ENCODE peak calls at places on chromosomes 11 and 22, in ten cellular contexts. R, Q, J, V, K, F, O, N, X and G are unnamed samples.

GRCh38 chr11:74777877-74778276 is 29.2 kb downstream of the RNF169 start:
- DNase-seq in R (peak), Q (no peak), J (no peak), V (no peak), K (no peak), F (no peak), O (no peak), N (no peak), X (no peak), G (no peak)

GRCh38 chr11:102111787-102112653 is 1.8 kb downstream of the YAP1 start:
- DNase-seq in R (peak), Q (no peak), J (no peak), V (peak), K (peak), F (peak), O (no peak), N (no peak), X (no peak), G (no peak)

GRCh38 chr11:86244063-86244521 is 461 bp upstream of the EED start:
- DNase-seq in R (no peak), Q (peak), J (peak), V (peak), K (no peak), F (peak), O (no peak), N (peak), X (peak), G (no peak)

GRCh38 chr22:33706100-33706499 is 214.2 kb downstream of the LARGE1 start:
- DNase-seq in R (no peak), Q (no peak), J (no peak), V (no peak), K (no peak), F (no peak), O (no peak), N (no peak), X (no peak), G (no peak)

GRCh38 chr22:44981857-44982256 is 27.9 kb downstream of the PHF21B start:
- DNase-seq in R (no peak), Q (no peak), J (no peak), V (no peak), K (no peak), F (no peak), O (no peak), N (no peak), X (no peak), G (no peak)

GRCh38 chr11:130671801-130672700 is 223.6 kb downstream of the ADAMTS15 start:
- DNase-seq in R (peak), Q (no peak), J (no peak), V (peak), K (no peak), F (peak), O (no peak), N (no peak), X (no peak), G (no peak)

GRCh38 chr22:36910461-36910860 is 3.0 kb upstream of the CSF2RB start:
- DNase-seq in R (no peak), Q (no peak), J (no peak), V (no peak), K (no peak), F (no peak), O (no peak), N (no peak), X (no peak), G (no peak)

GRCh38 chr22:24284747-24285203 is 14.1 kb downstream of the SPECC1L start:
- DNase-seq in R (peak), Q (no peak), J (no peak), V (no peak), K (no peak), F (peak), O (no peak), N (no peak), X (no peak), G (no peak)

GRCh38 chr11:115612331-115612730 is 108.1 kb upstream of the CADM1 start:
- DNase-seq in R (peak), Q (no peak), J (no peak), V (no peak), K (no peak), F (no peak), O (no peak), N (no peak), X (no peak), G (no peak)

GRCh38 chr22:49325531-49326395 is 501.9 kb downstream of the BRD1 start:
- DNase-seq in R (no peak), Q (no peak), J (no peak), V (no peak), K (no peak), F (no peak), O (no peak), N (no peak), X (peak), G (no peak)

GRCh38 chr11:75639752-75640151 is 29.1 kb downstream of the MAP6 start:
- DNase-seq in R (peak), Q (no peak), J (peak), V (no peak), K (no peak), F (peak), O (peak), N (no peak), X (peak), G (peak)

GRCh38 chr11:83689062-83689461 is 402.9 kb upstream of the CCDC90B start:
- DNase-seq in R (no peak), Q (no peak), J (no peak), V (no peak), K (no peak), F (no peak), O (no peak), N (no peak), X (no peak), G (no peak)